ENCODE peak calls at places on chromosomes 4 and X, in six cellular contexts. One of them, this sample, is unnamed.

GRCh38 chrX:14354541-14354940 is 174.8 kb upstream of the GLRA2 start:
- DNase-seq in hepatocyte: no peak
- DNase-seq in GM12878: no peak
- DNase-seq in astrocyte: no peak
- DNase-seq in mammary epithelial cell: no peak
- DNase-seq in GM23248: peak
- DNase-seq in this sample: no peak

GRCh38 chrX:132412208-132412607 is 76.6 kb downstream of the MBNL3 start:
- DNase-seq in hepatocyte: no peak
- DNase-seq in GM12878: no peak
- DNase-seq in astrocyte: no peak
- DNase-seq in mammary epithelial cell: no peak
- DNase-seq in GM23248: no peak
- DNase-seq in this sample: no peak

GRCh38 chrX:136586386-136586785 is 54.4 kb downstream of the VGLL1 start:
- DNase-seq in hepatocyte: no peak
- DNase-seq in GM12878: no peak
- DNase-seq in astrocyte: peak
- DNase-seq in mammary epithelial cell: peak
- DNase-seq in GM23248: peak
- DNase-seq in this sample: no peak

GRCh38 chr4:6111354-6111930 is 88.9 kb downstream of the JAKMIP1 start:
- DNase-seq in hepatocyte: no peak
- DNase-seq in GM12878: no peak
- DNase-seq in astrocyte: no peak
- DNase-seq in mammary epithelial cell: no peak
- DNase-seq in GM23248: no peak
- DNase-seq in this sample: no peak

GRCh38 chrX:1163231-1163630 is 49.2 kb downstream of the CRLF2 start:
- DNase-seq in hepatocyte: no peak
- DNase-seq in GM12878: no peak
- DNase-seq in astrocyte: no peak
- DNase-seq in mammary epithelial cell: no peak
- DNase-seq in GM23248: no peak
- DNase-seq in this sample: no peak

GRCh38 chr4:5956285-5957021 is 61.8 kb downstream of the C4orf50 start:
- DNase-seq in hepatocyte: peak
- DNase-seq in GM12878: no peak
- DNase-seq in astrocyte: no peak
- DNase-seq in mammary epithelial cell: no peak
- DNase-seq in GM23248: no peak
- DNase-seq in this sample: no peak

GRCh38 chr4:155789391-155789790 is 30.6 kb downstream of the GUCY1B1 start:
- DNase-seq in hepatocyte: no peak
- DNase-seq in GM12878: no peak
- DNase-seq in astrocyte: no peak
- DNase-seq in mammary epithelial cell: no peak
- DNase-seq in GM23248: no peak
- DNase-seq in this sample: no peak

GRCh38 chr4:184961693-184962092 is 56.6 kb upstream of the HELT start:
- DNase-seq in hepatocyte: no peak
- DNase-seq in GM12878: no peak
- DNase-seq in astrocyte: no peak
- DNase-seq in mammary epithelial cell: no peak
- DNase-seq in GM23248: no peak
- DNase-seq in this sample: no peak

GRCh38 chr4:118734491-118735205 is 49.5 kb downstream of the METTL14 start:
- DNase-seq in hepatocyte: no peak
- DNase-seq in GM12878: no peak
- DNase-seq in astrocyte: peak
- DNase-seq in mammary epithelial cell: no peak
- DNase-seq in GM23248: no peak
- DNase-seq in this sample: no peak

GRCh38 chr4:72094054-72094780 is 62.4 kb downstream of the NPFFR2 start:
- DNase-seq in hepatocyte: no peak
- DNase-seq in GM12878: no peak
- DNase-seq in astrocyte: no peak
- DNase-seq in mammary epithelial cell: no peak
- DNase-seq in GM23248: no peak
- DNase-seq in this sample: no peak

GRCh38 chrX:136689441-136689840 is 41.5 kb downstream of the CD40LG start:
- DNase-seq in hepatocyte: no peak
- DNase-seq in GM12878: no peak
- DNase-seq in astrocyte: peak
- DNase-seq in mammary epithelial cell: peak
- DNase-seq in GM23248: no peak
- DNase-seq in this sample: no peak

GRCh38 chr4:114386637-114387233 is 211.9 kb upstream of the UGT8 start:
- DNase-seq in hepatocyte: peak
- DNase-seq in GM12878: peak
- DNase-seq in astrocyte: peak
- DNase-seq in mammary epithelial cell: no peak
- DNase-seq in GM23248: peak
- DNase-seq in this sample: peak

GRCh38 chr4:155578219-155578618 is 88.4 kb upstream of the GUCY1A1 start:
- DNase-seq in hepatocyte: no peak
- DNase-seq in GM12878: no peak
- DNase-seq in astrocyte: peak
- DNase-seq in mammary epithelial cell: no peak
- DNase-seq in GM23248: no peak
- DNase-seq in this sample: no peak

GRCh38 chrX:143781103-143781502 is 60.6 kb upstream of the SPANXN2 start:
- DNase-seq in hepatocyte: peak
- DNase-seq in GM12878: no peak
- DNase-seq in astrocyte: no peak
- DNase-seq in mammary epithelial cell: peak
- DNase-seq in GM23248: peak
- DNase-seq in this sample: no peak

GRCh38 chr4:108106186-108106585 is 62.5 kb downstream of the LEF1 start:
- DNase-seq in hepatocyte: no peak
- DNase-seq in GM12878: no peak
- DNase-seq in astrocyte: no peak
- DNase-seq in mammary epithelial cell: no peak
- DNase-seq in GM23248: no peak
- DNase-seq in this sample: no peak

GRCh38 chr4:108107729-108108382 is 60.9 kb downstream of the LEF1 start:
- DNase-seq in hepatocyte: no peak
- DNase-seq in GM12878: no peak
- DNase-seq in astrocyte: no peak
- DNase-seq in mammary epithelial cell: no peak
- DNase-seq in GM23248: no peak
- DNase-seq in this sample: no peak

GRCh38 chr4:108109111-108109510 is 59.6 kb downstream of the LEF1 start:
- DNase-seq in hepatocyte: no peak
- DNase-seq in GM12878: no peak
- DNase-seq in astrocyte: no peak
- DNase-seq in mammary epithelial cell: no peak
- DNase-seq in GM23248: no peak
- DNase-seq in this sample: no peak

GRCh38 chr4:108109997-108110416 is 58.7 kb downstream of the LEF1 start:
- DNase-seq in hepatocyte: no peak
- DNase-seq in GM12878: peak
- DNase-seq in astrocyte: no peak
- DNase-seq in mammary epithelial cell: no peak
- DNase-seq in GM23248: no peak
- DNase-seq in this sample: no peak

GRCh38 chr4:108107116-108107515 is 61.6 kb downstream of the LEF1 start:
- DNase-seq in hepatocyte: no peak
- DNase-seq in GM12878: no peak
- DNase-seq in astrocyte: no peak
- DNase-seq in mammary epithelial cell: no peak
- DNase-seq in GM23248: no peak
- DNase-seq in this sample: no peak
- H3K4me3 ChIP-seq in hepatocyte: no peak
- H3K4me3 ChIP-seq in GM12878: no peak
- H3K4me3 ChIP-seq in astrocyte: no peak
- H3K4me3 ChIP-seq in mammary epithelial cell: no peak
- H3K4me3 ChIP-seq in GM23248: no peak
- H3K4me3 ChIP-seq in this sample: no peak

GRCh38 chr4:1414831-1415680 is 8.8 kb upstream of the NKX1-1 start:
- DNase-seq in hepatocyte: peak
- DNase-seq in GM12878: no peak
- DNase-seq in astrocyte: no peak
- DNase-seq in mammary epithelial cell: no peak
- DNase-seq in GM23248: no peak
- DNase-seq in this sample: no peak
- TF ChIP-seq EZH2 in hepatocyte: no peak
- TF ChIP-seq EZH2 in GM12878: no peak
- TF ChIP-seq EZH2 in astrocyte: peak
- TF ChIP-seq EZH2 in mammary epithelial cell: no peak
- TF ChIP-seq EZH2 in GM23248: no peak
- TF ChIP-seq EZH2 in this sample: no peak

GRCh38 chr4:7242766-7243165 is 50.4 kb downstream of the SORCS2 start:
- DNase-seq in hepatocyte: no peak
- DNase-seq in GM12878: no peak
- DNase-seq in astrocyte: no peak
- DNase-seq in mammary epithelial cell: no peak
- DNase-seq in GM23248: no peak
- DNase-seq in this sample: no peak

GRCh38 chr4:7243609-7244342 is 51.4 kb downstream of the SORCS2 start:
- DNase-seq in hepatocyte: no peak
- DNase-seq in GM12878: no peak
- DNase-seq in astrocyte: no peak
- DNase-seq in mammary epithelial cell: no peak
- DNase-seq in GM23248: no peak
- DNase-seq in this sample: no peak

GRCh38 chr4:7244343-7244680 is 52.0 kb downstream of the SORCS2 start:
- DNase-seq in hepatocyte: no peak
- DNase-seq in GM12878: no peak
- DNase-seq in astrocyte: no peak
- DNase-seq in mammary epithelial cell: no peak
- DNase-seq in GM23248: no peak
- DNase-seq in this sample: no peak

GRCh38 chr4:7247521-7247920 is 55.2 kb downstream of the SORCS2 start:
- DNase-seq in hepatocyte: no peak
- DNase-seq in GM12878: no peak
- DNase-seq in astrocyte: no peak
- DNase-seq in mammary epithelial cell: no peak
- DNase-seq in GM23248: no peak
- DNase-seq in this sample: no peak

DNA sequence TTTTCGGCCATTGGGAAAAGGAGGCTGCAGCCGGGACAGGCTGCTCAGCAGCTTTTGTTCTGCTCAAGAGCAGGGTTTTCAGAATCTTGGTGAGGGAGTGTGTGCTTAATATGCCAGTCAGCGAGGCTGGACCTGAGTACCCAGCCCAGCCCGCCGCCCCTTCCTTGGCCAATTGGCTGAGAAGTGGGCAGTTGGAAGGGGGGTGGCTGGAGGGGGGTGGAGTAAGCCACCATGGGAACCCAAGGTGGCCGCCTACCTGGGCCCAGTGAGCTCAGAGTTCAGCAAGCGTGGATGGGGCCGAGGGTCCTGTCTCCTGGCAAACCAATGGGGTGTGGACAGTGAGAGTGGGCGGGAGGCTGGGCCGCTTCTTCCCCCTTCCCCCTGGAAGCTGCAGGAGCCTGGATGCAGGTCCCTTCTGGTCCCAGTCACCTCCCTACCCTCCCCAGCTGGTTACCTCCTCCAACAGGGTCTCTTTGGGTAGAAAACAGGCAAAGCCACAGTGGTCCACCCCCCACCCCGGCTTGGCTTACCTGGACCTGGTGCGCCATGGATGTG is 52.5 kb downstream of the SORCS2 start:
- DNase-seq in hepatocyte: no peak
- DNase-seq in GM12878: no peak
- DNase-seq in astrocyte: no peak
- DNase-seq in mammary epithelial cell: no peak
- DNase-seq in GM23248: no peak
- DNase-seq in this sample: no peak
- H3K27ac ChIP-seq in hepatocyte: no peak
- H3K27ac ChIP-seq in GM12878: no peak
- H3K27ac ChIP-seq in astrocyte: no peak
- H3K27ac ChIP-seq in mammary epithelial cell: no peak
- H3K27ac ChIP-seq in GM23248: no peak
- H3K27ac ChIP-seq in this sample: no peak

DNA sequence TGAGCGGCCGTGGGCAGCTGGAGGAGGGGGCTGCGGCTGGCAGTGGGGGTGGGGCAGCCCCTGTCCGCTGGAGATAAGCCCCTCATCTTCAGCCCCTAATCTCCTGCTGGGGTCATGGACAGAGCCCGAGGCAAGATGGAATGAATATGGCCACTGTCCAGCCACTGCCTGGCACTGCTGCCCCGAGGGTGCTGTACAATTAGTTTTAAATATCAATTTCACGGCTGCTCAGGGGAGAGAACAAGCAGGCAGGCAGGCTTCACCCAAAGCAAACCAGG is 64.1 kb upstream of the NKX1-1 start:
- DNase-seq in hepatocyte: no peak
- DNase-seq in GM12878: no peak
- DNase-seq in astrocyte: no peak
- DNase-seq in mammary epithelial cell: no peak
- DNase-seq in GM23248: no peak
- DNase-seq in this sample: no peak
- H3K4me3 ChIP-seq in hepatocyte: no peak
- H3K4me3 ChIP-seq in GM12878: no peak
- H3K4me3 ChIP-seq in astrocyte: no peak
- H3K4me3 ChIP-seq in mammary epithelial cell: no peak
- H3K4me3 ChIP-seq in GM23248: no peak
- H3K4me3 ChIP-seq in this sample: no peak

DNA sequence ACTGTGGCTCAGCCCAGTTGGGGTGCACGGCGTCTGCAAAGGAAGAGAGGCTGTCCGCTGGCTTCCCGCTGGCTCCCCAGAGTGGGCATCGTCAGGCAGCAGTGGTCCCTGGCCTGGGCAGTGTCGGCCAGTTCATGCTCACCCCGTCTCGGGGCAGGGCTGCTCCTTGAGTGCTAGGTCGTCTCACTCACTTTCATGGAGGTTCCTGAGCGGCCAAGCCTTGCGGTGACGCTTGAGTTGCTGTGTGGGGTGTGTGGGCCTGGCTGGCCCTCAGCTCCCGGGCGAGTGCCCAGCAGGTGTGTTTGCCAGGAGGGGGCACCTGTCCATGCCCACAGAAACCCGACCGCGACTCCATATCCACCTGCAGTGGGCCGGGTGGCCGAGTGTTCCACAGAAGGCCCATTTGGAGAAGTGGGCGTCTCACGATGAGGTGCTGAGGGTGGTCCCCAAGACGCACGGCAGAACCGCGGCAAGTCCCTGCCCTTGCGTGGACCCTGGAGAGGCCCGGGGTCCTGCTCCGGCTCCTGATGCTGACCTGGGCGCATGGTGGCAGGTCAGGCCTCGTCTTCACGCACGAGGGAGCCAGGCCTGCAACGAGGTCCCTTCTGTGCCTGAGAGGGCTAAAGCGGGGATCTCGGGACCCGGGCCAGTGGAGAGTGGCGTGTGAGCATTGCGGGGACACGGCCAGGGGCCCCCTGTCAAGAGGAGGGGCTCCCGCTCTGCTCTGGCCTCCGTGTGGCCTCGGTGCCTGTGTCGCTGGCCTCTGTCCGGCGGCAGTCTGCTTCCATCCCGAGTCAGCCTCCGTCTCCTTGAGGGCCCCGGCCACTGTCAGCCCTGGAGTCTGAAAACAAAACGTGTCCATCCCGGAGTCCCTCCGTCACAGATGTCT is 18.5 kb upstream of the UVSSA start:
- DNase-seq in hepatocyte: no peak
- DNase-seq in GM12878: no peak
- DNase-seq in astrocyte: no peak
- DNase-seq in mammary epithelial cell: no peak
- DNase-seq in GM23248: no peak
- DNase-seq in this sample: no peak
- TF ChIP-seq EZH2 in hepatocyte: no peak
- TF ChIP-seq EZH2 in GM12878: no peak
- TF ChIP-seq EZH2 in astrocyte: no peak
- TF ChIP-seq EZH2 in mammary epithelial cell: no peak
- TF ChIP-seq EZH2 in GM23248: no peak
- TF ChIP-seq EZH2 in this sample: no peak